ENCODE peak calls at places on chromosomes 7 and 10, in ten cellular contexts. One of them, this sample, is unnamed.

GRCh38 chr10:132107211-132107946 is 41.6 kb downstream of the JAKMIP3 start:
- DNase-seq in astrocyte: no peak
- DNase-seq in heart right ventricle: no peak
- DNase-seq in HFF-Myc: no peak
- DNase-seq in cardiac fibroblast: no peak
- DNase-seq in kidney epithelial cell: no peak
- DNase-seq in uterus: no peak
- DNase-seq in HL-60: no peak
- DNase-seq in Peyer's patch: peak; percentile 25
- DNase-seq in PC-9: no peak
- DNase-seq in this sample: no peak

GRCh38 chr7:140723002-140723401 is 26.5 kb downstream of the NDUFB2 start:
- DNase-seq in uterus: no peak
- DNase-seq in heart right ventricle: no peak
- DNase-seq in Peyer's patch: no peak
- DNase-seq in HFF-Myc: no peak
- DNase-seq in cardiac fibroblast: no peak
- DNase-seq in HL-60: no peak
- DNase-seq in kidney epithelial cell: no peak
- DNase-seq in astrocyte: no peak
- DNase-seq in PC-9: no peak
- DNase-seq in this sample: no peak

GRCh38 chr10:3194871-3195270 is 22.3 kb upstream of the PITRM1 start:
- DNase-seq in kidney epithelial cell: no peak
- DNase-seq in uterus: no peak
- DNase-seq in cardiac fibroblast: no peak
- DNase-seq in PC-9: no peak
- DNase-seq in HL-60: no peak
- DNase-seq in astrocyte: no peak
- DNase-seq in heart right ventricle: no peak
- DNase-seq in Peyer's patch: no peak
- DNase-seq in HFF-Myc: no peak
- DNase-seq in this sample: no peak

GRCh38 chr7:11456574-11456973 is 375.4 kb downstream of the THSD7A start:
- DNase-seq in uterus: no peak
- DNase-seq in astrocyte: no peak
- DNase-seq in heart right ventricle: no peak
- DNase-seq in kidney epithelial cell: no peak
- DNase-seq in PC-9: no peak
- DNase-seq in Peyer's patch: no peak
- DNase-seq in HFF-Myc: no peak
- DNase-seq in cardiac fibroblast: no peak
- DNase-seq in HL-60: no peak
- DNase-seq in this sample: no peak

GRCh38 chr10:35208536-35208935 is 81.9 kb downstream of the CREM start:
- DNase-seq in HFF-Myc: no peak
- DNase-seq in PC-9: no peak
- DNase-seq in cardiac fibroblast: peak; percentile 35
- DNase-seq in HL-60: no peak
- DNase-seq in astrocyte: no peak
- DNase-seq in heart right ventricle: no peak
- DNase-seq in kidney epithelial cell: no peak
- DNase-seq in uterus: no peak
- DNase-seq in Peyer's patch: no peak
- DNase-seq in this sample: no peak

GRCh38 chr10:100848770-100849169 is 64.0 kb upstream of the SLF2 start:
- DNase-seq in HL-60: no peak
- DNase-seq in cardiac fibroblast: no peak
- DNase-seq in heart right ventricle: no peak
- DNase-seq in astrocyte: no peak
- DNase-seq in uterus: no peak
- DNase-seq in PC-9: no peak
- DNase-seq in Peyer's patch: no peak
- DNase-seq in kidney epithelial cell: no peak
- DNase-seq in HFF-Myc: no peak
- DNase-seq in this sample: no peak

GRCh38 chr7:75892634-75893272 is 13.9 kb downstream of the RHBDD2 start:
- DNase-seq in astrocyte: peak; percentile 26
- DNase-seq in HL-60: no peak
- DNase-seq in Peyer's patch: peak; percentile 54
- DNase-seq in cardiac fibroblast: peak; percentile 70
- DNase-seq in PC-9: peak; percentile 95
- DNase-seq in heart right ventricle: peak; percentile 50
- DNase-seq in uterus: peak; percentile 59
- DNase-seq in HFF-Myc: no peak
- DNase-seq in kidney epithelial cell: no peak
- DNase-seq in this sample: peak; percentile 71

GRCh38 chr10:21523557-21524008 is 1.9 kb downstream of the SKIDA1 start:
- DNase-seq in kidney epithelial cell: no peak
- DNase-seq in cardiac fibroblast: peak; percentile 64
- DNase-seq in HFF-Myc: peak; percentile 68
- DNase-seq in Peyer's patch: no peak
- DNase-seq in uterus: no peak
- DNase-seq in heart right ventricle: no peak
- DNase-seq in astrocyte: no peak
- DNase-seq in HL-60: no peak
- DNase-seq in PC-9: no peak
- DNase-seq in this sample: peak; percentile 64

GRCh38 chr7:135204271-135204872 is 7.0 kb downstream of the WDR91 start:
- DNase-seq in astrocyte: peak; percentile 87
- DNase-seq in HFF-Myc: peak; percentile 49
- DNase-seq in kidney epithelial cell: no peak
- DNase-seq in cardiac fibroblast: peak; percentile 75
- DNase-seq in uterus: no peak
- DNase-seq in PC-9: no peak
- DNase-seq in heart right ventricle: no peak
- DNase-seq in Peyer's patch: no peak
- DNase-seq in HL-60: no peak
- DNase-seq in this sample: no peak

GRCh38 chr10:10462116-10462515 is 555.6 kb upstream of the CELF2 start:
- DNase-seq in kidney epithelial cell: no peak
- DNase-seq in cardiac fibroblast: no peak
- DNase-seq in HFF-Myc: no peak
- DNase-seq in uterus: no peak
- DNase-seq in HL-60: no peak
- DNase-seq in heart right ventricle: no peak
- DNase-seq in Peyer's patch: no peak
- DNase-seq in astrocyte: no peak
- DNase-seq in PC-9: no peak
- DNase-seq in this sample: no peak

GRCh38 chr7:131773413-131773812 is 217.0 kb upstream of the PODXL start:
- DNase-seq in PC-9: no peak
- DNase-seq in astrocyte: no peak
- DNase-seq in heart right ventricle: no peak
- DNase-seq in HL-60: no peak
- DNase-seq in kidney epithelial cell: no peak
- DNase-seq in uterus: no peak
- DNase-seq in cardiac fibroblast: no peak
- DNase-seq in Peyer's patch: no peak
- DNase-seq in HFF-Myc: no peak
- DNase-seq in this sample: no peak

GRCh38 chr10:83991986-83992753 is 147.1 kb upstream of the GHITM start:
- DNase-seq in PC-9: no peak
- DNase-seq in HL-60: peak; percentile 60
- DNase-seq in kidney epithelial cell: no peak
- DNase-seq in cardiac fibroblast: peak; percentile 7
- DNase-seq in HFF-Myc: no peak
- DNase-seq in heart right ventricle: no peak
- DNase-seq in Peyer's patch: peak; percentile 47
- DNase-seq in astrocyte: no peak
- DNase-seq in uterus: no peak
- DNase-seq in this sample: no peak

GRCh38 chr7:957418-958220 is 3.1 kb upstream of the ADAP1 start:
- DNase-seq in cardiac fibroblast: no peak
- DNase-seq in PC-9: no peak
- DNase-seq in uterus: no peak
- DNase-seq in kidney epithelial cell: no peak
- DNase-seq in HL-60: peak; percentile 94
- DNase-seq in astrocyte: no peak
- DNase-seq in HFF-Myc: no peak
- DNase-seq in Peyer's patch: peak; percentile 45
- DNase-seq in heart right ventricle: peak; percentile 54
- DNase-seq in this sample: no peak

GRCh38 chr7:116432517-116432916 is 67.0 kb upstream of the CAV2 start:
- DNase-seq in uterus: no peak
- DNase-seq in astrocyte: no peak
- DNase-seq in HFF-Myc: no peak
- DNase-seq in PC-9: no peak
- DNase-seq in kidney epithelial cell: no peak
- DNase-seq in heart right ventricle: no peak
- DNase-seq in Peyer's patch: no peak
- DNase-seq in cardiac fibroblast: no peak
- DNase-seq in HL-60: no peak
- DNase-seq in this sample: peak; percentile 35

GRCh38 chr10:132687181-132687892 is 98.6 kb downstream of the NKX6-2 start:
- DNase-seq in HFF-Myc: no peak
- DNase-seq in heart right ventricle: no peak
- DNase-seq in Peyer's patch: peak; percentile 37
- DNase-seq in PC-9: no peak
- DNase-seq in cardiac fibroblast: no peak
- DNase-seq in HL-60: no peak
- DNase-seq in uterus: no peak
- DNase-seq in astrocyte: no peak
- DNase-seq in kidney epithelial cell: no peak
- DNase-seq in this sample: no peak

GRCh38 chr10:34816067-34817002 is 1.2 kb upstream of the PARD3 start:
- DNase-seq in PC-9: peak; percentile 26
- DNase-seq in cardiac fibroblast: peak; percentile 54
- DNase-seq in astrocyte: no peak
- DNase-seq in HL-60: no peak
- DNase-seq in kidney epithelial cell: no peak
- DNase-seq in Peyer's patch: peak; percentile 59
- DNase-seq in uterus: peak; percentile 30
- DNase-seq in HFF-Myc: no peak
- DNase-seq in heart right ventricle: no peak
- DNase-seq in this sample: peak; percentile 37

GRCh38 chr10:85791846-85792532 is 574.6 kb downstream of the GRID1 start:
- DNase-seq in Peyer's patch: no peak
- DNase-seq in uterus: no peak
- DNase-seq in kidney epithelial cell: no peak
- DNase-seq in astrocyte: no peak
- DNase-seq in HL-60: no peak
- DNase-seq in cardiac fibroblast: peak; percentile 8
- DNase-seq in PC-9: no peak
- DNase-seq in heart right ventricle: no peak
- DNase-seq in HFF-Myc: no peak
- DNase-seq in this sample: peak; percentile 23

GRCh38 chr7:128783143-128783799 is 7.7 kb upstream of the OPN1SW start:
- DNase-seq in uterus: peak; percentile 74
- DNase-seq in cardiac fibroblast: peak; percentile 95
- DNase-seq in Peyer's patch: peak; percentile 52
- DNase-seq in HFF-Myc: peak; percentile 65
- DNase-seq in astrocyte: peak; percentile 63
- DNase-seq in HL-60: no peak
- DNase-seq in PC-9: peak; percentile 32
- DNase-seq in kidney epithelial cell: no peak
- DNase-seq in heart right ventricle: peak; percentile 81
- DNase-seq in this sample: peak; percentile 89

GRCh38 chr7:78176186-78176585 is 377.6 kb downstream of the PHTF2 start:
- DNase-seq in uterus: no peak
- DNase-seq in cardiac fibroblast: peak; percentile 65
- DNase-seq in astrocyte: peak; percentile 69
- DNase-seq in Peyer's patch: no peak
- DNase-seq in heart right ventricle: no peak
- DNase-seq in kidney epithelial cell: no peak
- DNase-seq in HL-60: no peak
- DNase-seq in PC-9: no peak
- DNase-seq in HFF-Myc: no peak
- DNase-seq in this sample: peak; percentile 67

GRCh38 chr7:13980474-13980873 is 9.0 kb downstream of the ETV1 start:
- DNase-seq in Peyer's patch: no peak
- DNase-seq in astrocyte: no peak
- DNase-seq in HL-60: no peak
- DNase-seq in kidney epithelial cell: no peak
- DNase-seq in cardiac fibroblast: no peak
- DNase-seq in PC-9: no peak
- DNase-seq in HFF-Myc: no peak
- DNase-seq in uterus: no peak
- DNase-seq in heart right ventricle: no peak
- DNase-seq in this sample: no peak
- H3K4me3 ChIP-seq in Peyer's patch: peak overlapping the region; percentile 8
- H3K4me3 ChIP-seq in astrocyte: peak overlapping the region; percentile 21
- H3K4me3 ChIP-seq in HL-60: no peak overlapping the region
- H3K4me3 ChIP-seq in kidney epithelial cell: no peak overlapping the region
- H3K4me3 ChIP-seq in cardiac fibroblast: no peak overlapping the region
- H3K4me3 ChIP-seq in PC-9: no peak overlapping the region
- H3K4me3 ChIP-seq in HFF-Myc: no peak overlapping the region
- H3K4me3 ChIP-seq in uterus: no peak overlapping the region
- H3K4me3 ChIP-seq in heart right ventricle: no peak overlapping the region
- H3K4me3 ChIP-seq in this sample: peak overlapping the region; percentile 1

GRCh38 chr10:126907423-126907970 is 2.3 kb downstream of the DOCK1 start:
- DNase-seq in HL-60: no peak
- DNase-seq in astrocyte: no peak
- DNase-seq in heart right ventricle: no peak
- DNase-seq in PC-9: no peak
- DNase-seq in uterus: no peak
- DNase-seq in kidney epithelial cell: no peak
- DNase-seq in cardiac fibroblast: no peak
- DNase-seq in HFF-Myc: no peak
- DNase-seq in Peyer's patch: no peak
- DNase-seq in this sample: no peak
- TF ChIP-seq CTCF in HL-60: no peak
- TF ChIP-seq CTCF in astrocyte: no peak
- TF ChIP-seq CTCF in heart right ventricle: no peak
- TF ChIP-seq CTCF in PC-9: no peak
- TF ChIP-seq CTCF in uterus: no peak
- TF ChIP-seq CTCF in kidney epithelial cell: no peak
- TF ChIP-seq CTCF in cardiac fibroblast: no peak
- TF ChIP-seq CTCF in HFF-Myc: no peak
- TF ChIP-seq CTCF in Peyer's patch: no peak
- TF ChIP-seq CTCF in this sample: peak; percentile 5

GRCh38 chr10:15399060-15399661 is 28.1 kb upstream of the FAM171A1 start:
- DNase-seq in HFF-Myc: no peak
- DNase-seq in cardiac fibroblast: no peak
- DNase-seq in Peyer's patch: no peak
- DNase-seq in PC-9: no peak
- DNase-seq in uterus: no peak
- DNase-seq in HL-60: no peak
- DNase-seq in kidney epithelial cell: no peak
- DNase-seq in astrocyte: no peak
- DNase-seq in heart right ventricle: no peak
- DNase-seq in this sample: no peak
- H3K4me3 ChIP-seq in HFF-Myc: no peak overlapping the region
- H3K4me3 ChIP-seq in cardiac fibroblast: no peak overlapping the region
- H3K4me3 ChIP-seq in Peyer's patch: no peak overlapping the region
- H3K4me3 ChIP-seq in PC-9: no peak overlapping the region
- H3K4me3 ChIP-seq in uterus: no peak overlapping the region
- H3K4me3 ChIP-seq in HL-60: no peak overlapping the region
- H3K4me3 ChIP-seq in kidney epithelial cell: no peak overlapping the region
- H3K4me3 ChIP-seq in astrocyte: no peak overlapping the region
- H3K4me3 ChIP-seq in heart right ventricle: no peak overlapping the region
- H3K4me3 ChIP-seq in this sample: no peak overlapping the region

DNA sequence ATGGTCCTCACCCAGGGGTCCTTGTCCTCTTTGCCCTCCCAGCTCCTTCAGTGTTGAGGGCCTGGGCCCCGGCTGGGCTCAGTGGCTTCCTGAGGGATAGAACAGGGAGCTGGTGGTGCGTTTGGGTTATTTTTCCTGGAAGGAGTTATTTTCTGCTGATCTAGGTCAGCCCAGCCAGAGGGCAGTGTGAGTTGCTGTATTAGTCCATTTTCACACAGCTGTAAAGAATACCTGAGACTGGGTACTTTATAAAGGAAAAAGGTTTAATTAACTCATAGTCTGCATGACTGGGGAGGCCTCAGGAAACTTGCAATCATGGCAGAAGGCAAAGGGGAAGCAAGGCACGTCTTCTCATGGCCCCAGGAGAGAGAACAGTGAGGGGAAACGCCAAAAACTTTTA is 122.4 kb upstream of the PCBD1 start:
- DNase-seq in HFF-Myc: no peak
- DNase-seq in cardiac fibroblast: no peak
- DNase-seq in HL-60: no peak
- DNase-seq in PC-9: no peak
- DNase-seq in uterus: no peak
- DNase-seq in astrocyte: no peak
- DNase-seq in kidney epithelial cell: no peak
- DNase-seq in heart right ventricle: no peak
- DNase-seq in Peyer's patch: no peak
- DNase-seq in this sample: no peak
- TF ChIP-seq CTCF in HFF-Myc: peak; percentile 3
- TF ChIP-seq CTCF in cardiac fibroblast: no peak
- TF ChIP-seq CTCF in HL-60: no peak
- TF ChIP-seq CTCF in PC-9: peak; percentile 38
- TF ChIP-seq CTCF in uterus: no peak
- TF ChIP-seq CTCF in astrocyte: no peak
- TF ChIP-seq CTCF in kidney epithelial cell: no peak
- TF ChIP-seq CTCF in heart right ventricle: peak; percentile 16
- TF ChIP-seq CTCF in Peyer's patch: no peak
- TF ChIP-seq CTCF in this sample: no peak